ENCODE peak calls at places on chromosome 15, in seven cellular contexts. F is A549, R is HT-29, E is GM19239, O is kidney epithelial cell, J is C1 segment of cervical spinal cord, U is progenitor cell of endocrine pancreas. I is an unnamed sample.

GRCh38 chr15:52790941-52791751 is 1.0 kb upstream of the ONECUT1 start:
- DNase-seq in F (no peak), R (no peak), E (no peak), O (no peak), J (no peak), U (no peak), I (no peak)

GRCh38 chr15:57138260-57138895 is 219.9 kb downstream of the TCF12 start:
- DNase-seq in F (peak), R (peak), E (no peak), O (no peak), J (no peak), U (peak), I (peak)

GRCh38 chr15:79283252-79284048 is 928 bp downstream of the ANKRD34C start:
- DNase-seq in F (peak), R (no peak), E (peak), O (no peak), J (peak), U (peak), I (peak)

GRCh38 chr15:80059786-80060489 is 462 bp downstream of the ZFAND6 start:
- DNase-seq in F (peak), R (peak), E (peak), O (no peak), J (no peak), U (peak), I (peak)

GRCh38 chr15:74784426-74784825 is 2.5 kb downstream of the CSK start:
- DNase-seq in F (no peak), R (no peak), E (no peak), O (no peak), J (no peak), U (no peak), I (no peak)

GRCh38 chr15:42215854-42216829 is 8.0 kb upstream of the VPS39 start:
- DNase-seq in F (no peak), R (peak), E (no peak), O (no peak), J (no peak), U (no peak), I (no peak)

GRCh38 chr15:97521894-97522293 is 438.6 kb upstream of the ARRDC4 start:
- DNase-seq in F (no peak), R (no peak), E (no peak), O (no peak), J (no peak), U (no peak), I (no peak)

GRCh38 chr15:62639432-62639831 is 403.1 kb upstream of the TPM1 start:
- DNase-seq in F (no peak), R (no peak), E (no peak), O (no peak), J (no peak), U (no peak), I (no peak)

GRCh38 chr15:86139828-86140227 is 60.2 kb downstream of the AGBL1 start:
- DNase-seq in F (peak), R (peak), E (peak), O (no peak), J (no peak), U (peak), I (no peak)

GRCh38 chr15:95839367-95839782 is 491.1 kb upstream of the NR2F2 start:
- DNase-seq in F (no peak), R (no peak), E (no peak), O (no peak), J (no peak), U (no peak), I (no peak)

GRCh38 chr15:38401101-38401500 is 52.8 kb upstream of the FAM98B start:
- DNase-seq in F (no peak), R (no peak), E (no peak), O (no peak), J (no peak), U (no peak), I (no peak)

GRCh38 chr15:28060005-28060404 is 39.1 kb downstream of the OCA2 start:
- DNase-seq in F (no peak), R (no peak), E (no peak), O (no peak), J (no peak), U (no peak), I (no peak)

GRCh38 chr15:31437686-31438085 is 111.1 kb downstream of the KLF13 start:
- DNase-seq in F (no peak), R (no peak), E (no peak), O (no peak), J (no peak), U (no peak), I (no peak)

GRCh38 chr15:70264014-70264492 is 166.3 kb upstream of the TLE3 start:
- DNase-seq in F (no peak), R (no peak), E (no peak), O (peak), J (peak), U (no peak), I (peak)

GRCh38 chr15:65393091-65393490 is 15.3 kb upstream of the IGDCC3 start:
- DNase-seq in F (no peak), R (no peak), E (no peak), O (no peak), J (no peak), U (no peak), I (no peak)

GRCh38 chr15:64004059-64004458 is 42.2 kb downstream of the DAPK2 start:
- DNase-seq in F (peak), R (no peak), E (no peak), O (no peak), J (no peak), U (no peak), I (no peak)

GRCh38 chr15:100651253-100651652 is 48.9 kb downstream of the ASB7 start:
- DNase-seq in F (peak), R (no peak), E (no peak), O (no peak), J (no peak), U (no peak), I (no peak)

GRCh38 chr15:42035362-42035761 is 14.5 kb upstream of the PLA2G4E start:
- DNase-seq in F (no peak), R (no peak), E (peak), O (no peak), J (no peak), U (no peak), I (no peak)

GRCh38 chr15:91469627-91470567 is 369.8 kb downstream of the SV2B start:
- DNase-seq in F (no peak), R (peak), E (no peak), O (no peak), J (no peak), U (no peak), I (no peak)

GRCh38 chr15:92839696-92840095 is 60.4 kb upstream of the CHD2 start:
- DNase-seq in F (no peak), R (no peak), E (no peak), O (no peak), J (no peak), U (no peak), I (no peak)

GRCh38 chr15:69576035-69576526 is 123.5 kb downstream of the RPLP1 start:
- DNase-seq in F (peak), R (peak), E (peak), O (no peak), J (peak), U (no peak), I (peak)

GRCh38 chr15:67690936-67691335 is 134.4 kb upstream of the SKOR1 start:
- DNase-seq in F (no peak), R (no peak), E (no peak), O (peak), J (no peak), U (no peak), I (no peak)

I was measured in adrenal gland.